ENCODE peak calls at places on chromosome 9, in seven cellular contexts. G is endothelial cell of umbilical vein; N is pancreas; R is Panc1; Y is CD8-positive, alpha-beta memory T cell; T is GM23248; V is psoas muscle. X is an unnamed sample. For H3K4me1 and H3K36me3, the result is how much of the 10 kb centered on the place peaks cover.

GRCh38 chr9:29349050-29349449 is 1775.8 kb upstream of the C9orf72 start:
- DNase-seq in G (no peak), N (no peak), R (no peak), Y (no peak), T (no peak), V (no peak), X (no peak)

GRCh38 chr9:88076286-88077070 is 61.8 kb downstream of the SPATA31C2 start:
- DNase-seq in G (peak), N (peak), R (no peak), Y (no peak), T (peak), V (peak), X (peak)

GRCh38 chr9:88574993-88575392 is 40.0 kb downstream of the NXNL2 start:
- DNase-seq in G (no peak), N (no peak), R (no peak), Y (no peak), T (peak), V (no peak), X (no peak)

GRCh38 chr9:113886933-113887332 is 10.8 kb downstream of the ZNF618 start:
- DNase-seq in G (peak), N (no peak), R (no peak), Y (no peak), T (peak), V (no peak), X (no peak)

GRCh38 chr9:89502038-89502601 is 4.2 kb upstream of the SEMA4D start:
- DNase-seq in G (no peak), N (no peak), R (no peak), Y (peak), T (no peak), V (no peak), X (no peak)

GRCh38 chr9:115084157-115084556 is 33.8 kb downstream of the TNC start:
- DNase-seq in G (no peak), N (no peak), R (no peak), Y (no peak), T (no peak), V (no peak), X (no peak)

GRCh38 chr9:130327781-130328348 is 62.3 kb downstream of the HMCN2 start:
- DNase-seq in G (no peak), N (no peak), R (no peak), Y (no peak), T (peak), V (peak), X (peak)

GRCh38 chr9:124477211-124478013 is 27.2 kb downstream of the ADGRD2 start:
- DNase-seq in G (no peak), N (no peak), R (no peak), Y (no peak), T (peak), V (peak), X (no peak)

GRCh38 chr9:111866976-111867375 is 29.6 kb upstream of the UGCG start:
- DNase-seq in G (peak), N (no peak), R (no peak), Y (no peak), T (peak), V (no peak), X (no peak)

GRCh38 chr9:134908524-134909364 is 9.0 kb downstream of the FCN1 start:
- DNase-seq in G (no peak), N (no peak), R (no peak), Y (no peak), T (no peak), V (no peak), X (no peak)

GRCh38 chr9:124149992-124150391 is 107.8 kb upstream of the NEK6 start:
- DNase-seq in G (no peak), N (no peak), R (no peak), Y (no peak), T (peak), V (no peak), X (no peak)

GRCh38 chr9:19375536-19375935 is 4.5 kb downstream of the RPS6 start:
- DNase-seq in G (peak), N (no peak), R (no peak), Y (no peak), T (peak), V (no peak), X (no peak)

GRCh38 chr9:94867842-94868312 is 141.4 kb downstream of the AOPEP start:
- DNase-seq in G (peak), N (no peak), R (no peak), Y (no peak), T (peak), V (no peak), X (no peak)
- H3K4me1 ChIP-seq in G (half or more), N (under half), R (under half), Y (under half), T (half or more), V (half or more), X (under half)

GRCh38 chr9:32455738-32456137 is 70.3 kb downstream of the RIGI start:
- DNase-seq in G (no peak), N (no peak), R (no peak), Y (no peak), T (no peak), V (no peak), X (peak)
- H3K36me3 ChIP-seq in G (under half), N (under half), R (under half), Y (under half), T (under half), V (half or more), X (under half)

DNA sequence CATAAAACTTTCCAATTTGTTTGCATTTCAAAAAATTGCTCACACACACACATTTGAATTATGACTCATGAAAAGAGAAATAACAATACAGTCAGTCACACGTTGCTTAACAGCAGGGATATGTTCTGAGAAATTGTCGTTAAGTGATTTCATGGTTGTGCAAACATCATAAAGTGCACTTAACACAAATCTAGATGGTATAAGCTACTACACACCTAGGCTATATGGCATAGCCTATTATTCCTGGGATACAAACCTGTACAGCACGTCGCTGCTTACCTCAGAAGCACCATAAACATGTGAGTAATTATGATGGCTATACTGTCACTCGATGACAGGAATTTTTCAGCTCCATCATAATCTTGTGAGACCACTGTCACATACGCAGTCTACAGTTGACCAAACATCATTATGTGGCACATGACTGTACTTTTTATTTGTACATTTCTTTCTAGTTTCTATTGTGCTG is 378.2 kb downstream of the ACTL7B start:
- DNase-seq in G (peak), N (no peak), R (peak), Y (no peak), T (peak), V (no peak), X (no peak)
- H3K4me1 ChIP-seq in G (under half), N (under half), R (under half), Y (under half), T (half or more), V (half or more), X (under half)

GRCh38 chr9:132965478-132965877 is 13.0 kb upstream of the GFI1B start:
- DNase-seq in G (no peak), N (no peak), R (no peak), Y (no peak), T (no peak), V (no peak), X (no peak)
- H3K36me3 ChIP-seq in G (under half), N (under half), R (under half), Y (under half), T (under half), V (under half), X (under half)

GRCh38 chr9:94870793-94871558 is 144.5 kb downstream of the AOPEP start:
- DNase-seq in G (no peak), N (no peak), R (no peak), Y (peak), T (peak), V (peak), X (no peak)

GRCh38 chr9:94874316-94874715 is 147.8 kb downstream of the AOPEP start:
- DNase-seq in G (peak), N (no peak), R (no peak), Y (no peak), T (peak), V (no peak), X (no peak)

GRCh38 chr9:94870465-94870792 is 143.9 kb downstream of the AOPEP start:
- DNase-seq in G (no peak), N (no peak), R (no peak), Y (no peak), T (no peak), V (no peak), X (no peak)

GRCh38 chr9:94875300-94876063 is 149.0 kb downstream of the AOPEP start:
- DNase-seq in G (no peak), N (no peak), R (no peak), Y (no peak), T (no peak), V (no peak), X (no peak)

GRCh38 chr9:94872921-94873511 is 146.5 kb downstream of the AOPEP start:
- DNase-seq in G (peak), N (no peak), R (no peak), Y (no peak), T (peak), V (no peak), X (no peak)
- H3K4me1 ChIP-seq in G (under half), N (under half), R (under half), Y (under half), T (half or more), V (half or more), X (under half)

GRCh38 chr9:127905788-127906191 is 6.4 kb upstream of the ST6GALNAC6 start:
- DNase-seq in G (no peak), N (no peak), R (no peak), Y (peak), T (no peak), V (peak), X (no peak)

GRCh38 chr9:127907867-127908659 is 8.7 kb upstream of the ST6GALNAC6 start:
- DNase-seq in G (no peak), N (no peak), R (no peak), Y (no peak), T (no peak), V (peak), X (peak)

GRCh38 chr9:127909839-127910273 is 7.0 kb downstream of the ST6GALNAC4 start:
- DNase-seq in G (no peak), N (peak), R (no peak), Y (no peak), T (no peak), V (peak), X (peak)

GRCh38 chr9:127910613-127911205 is 6.1 kb downstream of the ST6GALNAC4 start:
- DNase-seq in G (peak), N (no peak), R (no peak), Y (no peak), T (peak), V (peak), X (no peak)

DNA sequence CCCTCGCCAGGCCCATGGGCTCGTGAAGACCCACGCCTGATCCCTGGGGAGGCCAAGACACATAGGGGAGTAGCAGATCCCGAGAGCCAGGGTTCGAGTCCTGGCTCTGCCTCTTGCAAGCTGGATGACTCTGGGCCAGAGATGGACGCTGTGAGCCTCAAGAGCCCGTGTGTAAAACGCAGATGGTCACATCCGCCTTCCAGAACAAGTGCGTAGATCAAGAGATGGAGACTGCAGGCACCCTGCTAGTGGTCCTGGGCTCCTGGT is 8.2 kb downstream of the ST6GALNAC4 start:
- DNase-seq in G (no peak), N (no peak), R (no peak), Y (no peak), T (no peak), V (no peak), X (peak)
- H3K36me3 ChIP-seq in G (under half), N (under half), R (under half), Y (under half), T (under half), V (under half), X (under half)